ENCODE peak calls at places on chromosomes 5 and 9, in seven cellular contexts. One of them, this sample, is unnamed.

GRCh38 chr9:36316629-36317317 is 58.5 kb upstream of the GNE start:
- DNase-seq in CD8-positive, alpha-beta T cell: no peak
- DNase-seq in fibroblast of pulmonary artery: peak; percentile 84
- DNase-seq in activated T-cell treated with anti-CD3 and anti-CD28 coated beads, Interleukin-2, amount 50 U/mL, for 72 hours: no peak
- DNase-seq in retina: no peak
- DNase-seq in skeletal muscle cell: no peak
- DNase-seq in endodermal cell: no peak
- DNase-seq in this sample: no peak

GRCh38 chr5:14417232-14417730 is 164.3 kb upstream of the OTULINL start:
- DNase-seq in skeletal muscle cell: peak; percentile 59
- DNase-seq in activated T-cell treated with anti-CD3 and anti-CD28 coated beads, Interleukin-2, amount 50 U/mL, for 72 hours: no peak
- DNase-seq in fibroblast of pulmonary artery: peak; percentile 66
- DNase-seq in retina: peak; percentile 42
- DNase-seq in CD8-positive, alpha-beta T cell: no peak
- DNase-seq in endodermal cell: peak; percentile 88
- DNase-seq in this sample: no peak

GRCh38 chr5:139741823-139742172 is 53.8 kb upstream of the PSD2 start:
- DNase-seq in retina: no peak
- DNase-seq in skeletal muscle cell: no peak
- DNase-seq in CD8-positive, alpha-beta T cell: no peak
- DNase-seq in activated T-cell treated with anti-CD3 and anti-CD28 coated beads, Interleukin-2, amount 50 U/mL, for 72 hours: no peak
- DNase-seq in endodermal cell: no peak
- DNase-seq in fibroblast of pulmonary artery: no peak
- DNase-seq in this sample: no peak

GRCh38 chr5:90510438-90510837 is 18.9 kb downstream of the LYSMD3 start:
- DNase-seq in fibroblast of pulmonary artery: no peak
- DNase-seq in skeletal muscle cell: no peak
- DNase-seq in activated T-cell treated with anti-CD3 and anti-CD28 coated beads, Interleukin-2, amount 50 U/mL, for 72 hours: no peak
- DNase-seq in CD8-positive, alpha-beta T cell: no peak
- DNase-seq in retina: no peak
- DNase-seq in endodermal cell: no peak
- DNase-seq in this sample: no peak

GRCh38 chr9:98357921-98358535 is 102.6 kb upstream of the TBC1D2 start:
- DNase-seq in endodermal cell: no peak
- DNase-seq in retina: no peak
- DNase-seq in activated T-cell treated with anti-CD3 and anti-CD28 coated beads, Interleukin-2, amount 50 U/mL, for 72 hours: no peak
- DNase-seq in fibroblast of pulmonary artery: peak; percentile 62
- DNase-seq in skeletal muscle cell: peak; percentile 48
- DNase-seq in CD8-positive, alpha-beta T cell: no peak
- DNase-seq in this sample: no peak

GRCh38 chr9:7967851-7968250 is 168.3 kb upstream of the DMAC1 start:
- DNase-seq in CD8-positive, alpha-beta T cell: no peak
- DNase-seq in activated T-cell treated with anti-CD3 and anti-CD28 coated beads, Interleukin-2, amount 50 U/mL, for 72 hours: no peak
- DNase-seq in retina: no peak
- DNase-seq in skeletal muscle cell: no peak
- DNase-seq in endodermal cell: peak; percentile 53
- DNase-seq in fibroblast of pulmonary artery: no peak
- DNase-seq in this sample: no peak

GRCh38 chr9:98142182-98142924 is 23.3 kb upstream of the TRIM14 start:
- DNase-seq in skeletal muscle cell: no peak
- DNase-seq in fibroblast of pulmonary artery: no peak
- DNase-seq in retina: peak; percentile 68
- DNase-seq in endodermal cell: no peak
- DNase-seq in activated T-cell treated with anti-CD3 and anti-CD28 coated beads, Interleukin-2, amount 50 U/mL, for 72 hours: no peak
- DNase-seq in CD8-positive, alpha-beta T cell: no peak
- DNase-seq in this sample: no peak

GRCh38 chr5:135535420-135535819 is 344 bp downstream of the NEUROG1 start:
- DNase-seq in endodermal cell: no peak
- DNase-seq in retina: peak; percentile 76
- DNase-seq in skeletal muscle cell: no peak
- DNase-seq in CD8-positive, alpha-beta T cell: no peak
- DNase-seq in activated T-cell treated with anti-CD3 and anti-CD28 coated beads, Interleukin-2, amount 50 U/mL, for 72 hours: no peak
- DNase-seq in fibroblast of pulmonary artery: no peak
- DNase-seq in this sample: no peak

GRCh38 chr5:73120222-73121108 is at the start of gene TMEM171:
- DNase-seq in CD8-positive, alpha-beta T cell: no peak
- DNase-seq in fibroblast of pulmonary artery: peak; percentile 37
- DNase-seq in retina: peak; percentile 53
- DNase-seq in activated T-cell treated with anti-CD3 and anti-CD28 coated beads, Interleukin-2, amount 50 U/mL, for 72 hours: no peak
- DNase-seq in skeletal muscle cell: no peak
- DNase-seq in endodermal cell: peak; percentile 88
- DNase-seq in this sample: no peak

GRCh38 chr9:33329117-33329563 is 38.8 kb downstream of the NFX1 start:
- DNase-seq in activated T-cell treated with anti-CD3 and anti-CD28 coated beads, Interleukin-2, amount 50 U/mL, for 72 hours: no peak
- DNase-seq in skeletal muscle cell: peak; percentile 93
- DNase-seq in fibroblast of pulmonary artery: peak; percentile 92
- DNase-seq in CD8-positive, alpha-beta T cell: no peak
- DNase-seq in retina: no peak
- DNase-seq in endodermal cell: no peak
- DNase-seq in this sample: peak; percentile 75

GRCh38 chr9:110217656-110218099 is 9.7 kb upstream of the C9orf152 start:
- DNase-seq in skeletal muscle cell: peak; percentile 15
- DNase-seq in fibroblast of pulmonary artery: peak; percentile 76
- DNase-seq in CD8-positive, alpha-beta T cell: no peak
- DNase-seq in endodermal cell: no peak
- DNase-seq in activated T-cell treated with anti-CD3 and anti-CD28 coated beads, Interleukin-2, amount 50 U/mL, for 72 hours: peak; percentile 11
- DNase-seq in retina: peak; percentile 42
- DNase-seq in this sample: no peak

GRCh38 chr5:124738751-124739559 is 7.5 kb downstream of the ZNF608 start:
- DNase-seq in activated T-cell treated with anti-CD3 and anti-CD28 coated beads, Interleukin-2, amount 50 U/mL, for 72 hours: no peak
- DNase-seq in skeletal muscle cell: no peak
- DNase-seq in CD8-positive, alpha-beta T cell: no peak
- DNase-seq in retina: peak; percentile 87
- DNase-seq in endodermal cell: peak; percentile 91
- DNase-seq in fibroblast of pulmonary artery: no peak
- DNase-seq in this sample: no peak

GRCh38 chr5:64074533-64074932 is 91.1 kb upstream of the RNF180 start:
- DNase-seq in activated T-cell treated with anti-CD3 and anti-CD28 coated beads, Interleukin-2, amount 50 U/mL, for 72 hours: no peak
- DNase-seq in fibroblast of pulmonary artery: peak; percentile 51
- DNase-seq in endodermal cell: peak; percentile 70
- DNase-seq in CD8-positive, alpha-beta T cell: no peak
- DNase-seq in retina: peak; percentile 23
- DNase-seq in skeletal muscle cell: no peak
- DNase-seq in this sample: no peak

GRCh38 chr5:32282633-32283032 is 30.1 kb downstream of the MTMR12 start:
- DNase-seq in endodermal cell: no peak
- DNase-seq in CD8-positive, alpha-beta T cell: no peak
- DNase-seq in skeletal muscle cell: no peak
- DNase-seq in retina: no peak
- DNase-seq in activated T-cell treated with anti-CD3 and anti-CD28 coated beads, Interleukin-2, amount 50 U/mL, for 72 hours: no peak
- DNase-seq in fibroblast of pulmonary artery: no peak
- DNase-seq in this sample: no peak

GRCh38 chr9:111728617-111729366 is 65.9 kb downstream of the SHOC1 start:
- DNase-seq in activated T-cell treated with anti-CD3 and anti-CD28 coated beads, Interleukin-2, amount 50 U/mL, for 72 hours: no peak
- DNase-seq in skeletal muscle cell: peak; percentile 77
- DNase-seq in endodermal cell: no peak
- DNase-seq in CD8-positive, alpha-beta T cell: no peak
- DNase-seq in fibroblast of pulmonary artery: peak; percentile 89
- DNase-seq in retina: no peak
- DNase-seq in this sample: no peak

GRCh38 chr9:93670208-93671029 is 94.0 kb downstream of the PHF2 start:
- DNase-seq in retina: peak; percentile 49
- DNase-seq in CD8-positive, alpha-beta T cell: peak; percentile 39
- DNase-seq in fibroblast of pulmonary artery: peak; percentile 50
- DNase-seq in skeletal muscle cell: peak; percentile 3
- DNase-seq in endodermal cell: peak; percentile 29
- DNase-seq in activated T-cell treated with anti-CD3 and anti-CD28 coated beads, Interleukin-2, amount 50 U/mL, for 72 hours: no peak
- DNase-seq in this sample: peak; percentile 43

GRCh38 chr5:172640822-172641358 is at the start of gene NEURL1B:
- DNase-seq in CD8-positive, alpha-beta T cell: no peak
- DNase-seq in endodermal cell: peak; percentile 92
- DNase-seq in activated T-cell treated with anti-CD3 and anti-CD28 coated beads, Interleukin-2, amount 50 U/mL, for 72 hours: peak; percentile 64
- DNase-seq in retina: peak; percentile 89
- DNase-seq in fibroblast of pulmonary artery: peak; percentile 25
- DNase-seq in skeletal muscle cell: no peak
- DNase-seq in this sample: peak; percentile 62

GRCh38 chr5:6215891-6216290 is 162.5 kb downstream of the MED10 start:
- DNase-seq in fibroblast of pulmonary artery: no peak
- DNase-seq in skeletal muscle cell: no peak
- DNase-seq in endodermal cell: no peak
- DNase-seq in retina: no peak
- DNase-seq in activated T-cell treated with anti-CD3 and anti-CD28 coated beads, Interleukin-2, amount 50 U/mL, for 72 hours: no peak
- DNase-seq in CD8-positive, alpha-beta T cell: no peak
- DNase-seq in this sample: no peak

GRCh38 chr9:77725820-77726219 is 77.7 kb upstream of the GNA14 start:
- DNase-seq in fibroblast of pulmonary artery: no peak
- DNase-seq in endodermal cell: no peak
- DNase-seq in retina: no peak
- DNase-seq in CD8-positive, alpha-beta T cell: no peak
- DNase-seq in activated T-cell treated with anti-CD3 and anti-CD28 coated beads, Interleukin-2, amount 50 U/mL, for 72 hours: peak; percentile 18
- DNase-seq in skeletal muscle cell: no peak
- DNase-seq in this sample: no peak

GRCh38 chr5:110346893-110347358 is 379.5 kb downstream of the TMEM232 start:
- DNase-seq in retina: no peak
- DNase-seq in activated T-cell treated with anti-CD3 and anti-CD28 coated beads, Interleukin-2, amount 50 U/mL, for 72 hours: no peak
- DNase-seq in endodermal cell: no peak
- DNase-seq in CD8-positive, alpha-beta T cell: no peak
- DNase-seq in skeletal muscle cell: no peak
- DNase-seq in fibroblast of pulmonary artery: no peak
- DNase-seq in this sample: no peak

GRCh38 chr5:28281381-28281780 is 1243.0 kb upstream of the CDH9 start:
- DNase-seq in retina: no peak
- DNase-seq in CD8-positive, alpha-beta T cell: no peak
- DNase-seq in fibroblast of pulmonary artery: peak; percentile 34
- DNase-seq in skeletal muscle cell: peak; percentile 54
- DNase-seq in endodermal cell: no peak
- DNase-seq in activated T-cell treated with anti-CD3 and anti-CD28 coated beads, Interleukin-2, amount 50 U/mL, for 72 hours: no peak
- DNase-seq in this sample: no peak

GRCh38 chr5:154478224-154478565 is at the start of gene HAND1:
- DNase-seq in CD8-positive, alpha-beta T cell: no peak
- DNase-seq in skeletal muscle cell: no peak
- DNase-seq in retina: no peak
- DNase-seq in activated T-cell treated with anti-CD3 and anti-CD28 coated beads, Interleukin-2, amount 50 U/mL, for 72 hours: no peak
- DNase-seq in fibroblast of pulmonary artery: no peak
- DNase-seq in endodermal cell: peak; percentile 96
- DNase-seq in this sample: peak; percentile 2

GRCh38 chr5:67061511-67061910 is 135.1 kb downstream of the CD180 start:
- DNase-seq in endodermal cell: no peak
- DNase-seq in fibroblast of pulmonary artery: no peak
- DNase-seq in activated T-cell treated with anti-CD3 and anti-CD28 coated beads, Interleukin-2, amount 50 U/mL, for 72 hours: no peak
- DNase-seq in CD8-positive, alpha-beta T cell: no peak
- DNase-seq in retina: no peak
- DNase-seq in skeletal muscle cell: no peak
- DNase-seq in this sample: no peak

GRCh38 chr5:75831561-75831960 is 114.3 kb upstream of the POC5 start:
- DNase-seq in activated T-cell treated with anti-CD3 and anti-CD28 coated beads, Interleukin-2, amount 50 U/mL, for 72 hours: no peak
- DNase-seq in CD8-positive, alpha-beta T cell: no peak
- DNase-seq in skeletal muscle cell: no peak
- DNase-seq in fibroblast of pulmonary artery: no peak
- DNase-seq in retina: no peak
- DNase-seq in endodermal cell: no peak
- DNase-seq in this sample: no peak

GRCh38 chr9:126607086-126607485 is 6.6 kb upstream of the LMX1B start:
- DNase-seq in skeletal muscle cell: no peak
- DNase-seq in endodermal cell: no peak
- DNase-seq in fibroblast of pulmonary artery: no peak
- DNase-seq in CD8-positive, alpha-beta T cell: no peak
- DNase-seq in activated T-cell treated with anti-CD3 and anti-CD28 coated beads, Interleukin-2, amount 50 U/mL, for 72 hours: no peak
- DNase-seq in retina: no peak
- DNase-seq in this sample: no peak

GRCh38 chr9:87109851-87110250 is 162.5 kb upstream of the GAS1 start:
- DNase-seq in endodermal cell: no peak
- DNase-seq in CD8-positive, alpha-beta T cell: no peak
- DNase-seq in activated T-cell treated with anti-CD3 and anti-CD28 coated beads, Interleukin-2, amount 50 U/mL, for 72 hours: no peak
- DNase-seq in retina: no peak
- DNase-seq in fibroblast of pulmonary artery: peak; percentile 53
- DNase-seq in skeletal muscle cell: peak; percentile 80
- DNase-seq in this sample: no peak

GRCh38 chr9:76876098-76876497 is 29.8 kb downstream of the PRUNE2 start:
- DNase-seq in retina: no peak
- DNase-seq in activated T-cell treated with anti-CD3 and anti-CD28 coated beads, Interleukin-2, amount 50 U/mL, for 72 hours: no peak
- DNase-seq in skeletal muscle cell: no peak
- DNase-seq in CD8-positive, alpha-beta T cell: no peak
- DNase-seq in fibroblast of pulmonary artery: no peak
- DNase-seq in endodermal cell: no peak
- DNase-seq in this sample: no peak

This sample was measured in T1000.